ENCODE peak calls at places on chromosomes 2 and 18, in five cellular contexts. R is SJSA1; N is CD8-positive, alpha-beta T cell; B is neuronal stem cell; A is spleen. T is an unnamed sample. For H3K4me1, the result is how much of the 10 kb centered on the place peaks cover.

GRCh38 chr18:61876899-61877298 is 15.9 kb downstream of the RNF152 start:
- DNase-seq in B (no peak), N (no peak), R (no peak), A (no peak), T (no peak)

GRCh38 chr2:6977095-6977777 is 60.0 kb downstream of the RNF144A start:
- DNase-seq in N (no peak), R (no peak), A (no peak), B (no peak), T (peak)

GRCh38 chr2:238652053-238652770 is 195.7 kb upstream of the TWIST2 start:
- DNase-seq in A (no peak), R (no peak), B (no peak), N (no peak), T (no peak)

GRCh38 chr18:73879328-73879727 is 268.3 kb downstream of the FBXO15 start:
- DNase-seq in R (no peak), A (no peak), N (no peak), B (no peak), T (no peak)

GRCh38 chr2:235059161-235059560 is 107.3 kb downstream of the SH3BP4 start:
- DNase-seq in A (no peak), N (no peak), R (no peak), B (no peak), T (no peak)

GRCh38 chr2:222608081-222608480 is 47.8 kb downstream of the FARSB start:
- DNase-seq in A (no peak), R (no peak), N (no peak), B (no peak), T (no peak)

GRCh38 chr2:38797276-38797675 is 19.3 kb downstream of the GEMIN6 start:
- DNase-seq in N (no peak), R (no peak), B (no peak), A (no peak), T (no peak)

GRCh38 chr2:148817210-148817708 is 57.8 kb upstream of the KIF5C start:
- DNase-seq in B (no peak), N (no peak), R (no peak), A (no peak), T (peak)

GRCh38 chr2:96907405-96908041 is 37.6 kb upstream of the SEMA4C start:
- DNase-seq in R (no peak), B (peak), A (no peak), N (no peak), T (peak)

GRCh38 chr18:35695803-35696202 is 114.3 kb downstream of the GALNT1 start:
- DNase-seq in A (no peak), R (no peak), B (no peak), N (no peak), T (peak)

GRCh38 chr2:153222231-153223165 is 256.1 kb downstream of the RPRM start:
- DNase-seq in N (no peak), R (no peak), B (no peak), A (peak), T (no peak)

GRCh38 chr2:46299365-46300263 is 2.4 kb downstream of the EPAS1 start:
- DNase-seq in B (peak), N (no peak), R (no peak), A (peak), T (peak)

GRCh38 chr2:150789376-150789905 is 302.0 kb upstream of the RND3 start:
- DNase-seq in R (no peak), N (no peak), A (no peak), B (no peak), T (no peak)

GRCh38 chr2:235131334-235132305 is 179.8 kb downstream of the SH3BP4 start:
- DNase-seq in A (no peak), N (no peak), R (no peak), B (no peak), T (no peak)

GRCh38 chr2:127153691-127154158 is 46.8 kb upstream of the BIN1 start:
- DNase-seq in R (peak), N (no peak), A (no peak), B (no peak), T (no peak)

GRCh38 chr2:196046123-196046917 is 22.3 kb downstream of the DNAH7 start:
- DNase-seq in N (no peak), A (no peak), R (peak), B (no peak), T (no peak)

GRCh38 chr2:18432999-18433398 is 127.5 kb downstream of the RDH14 start:
- DNase-seq in A (no peak), N (no peak), R (no peak), B (peak), T (peak)

GRCh38 chr2:238389985-238390682 is 36.6 kb upstream of the ASB1 start:
- DNase-seq in R (no peak), A (no peak), B (no peak), N (no peak), T (no peak)

GRCh38 chr2:45131587-45131986 is 122.3 kb upstream of the SIX2 start:
- DNase-seq in A (no peak), B (no peak), N (no peak), R (peak), T (no peak)

GRCh38 chr2:44748-45341 is 1.5 kb downstream of the FAM110C start:
- DNase-seq in R (no peak), A (no peak), B (no peak), N (no peak), T (no peak)

GRCh38 chr2:26412091-26412673 is 10.5 kb downstream of the DRC1 start:
- DNase-seq in N (no peak), B (no peak), A (no peak), R (no peak), T (no peak)

GRCh38 chr2:77054938-77055337 is 467.2 kb downstream of the LRRTM4 start:
- DNase-seq in B (no peak), N (no peak), A (no peak), R (no peak), T (no peak)

GRCh38 chr2:108978709-108979111 is 10.3 kb downstream of the EDAR start:
- DNase-seq in N (no peak), R (peak), B (no peak), A (no peak), T (no peak)

GRCh38 chr2:190062053-190062452 is 476 bp downstream of the MSTN start:
- DNase-seq in N (no peak), R (no peak), A (no peak), B (no peak), T (no peak)

GRCh38 chr2:189466656-189467055 is 25.4 kb downstream of the WDR75 start:
- DNase-seq in R (no peak), B (no peak), A (no peak), N (no peak), T (no peak)

GRCh38 chr2:118774458-118775133 is 72.9 kb downstream of the EN1 start:
- DNase-seq in B (peak), N (no peak), A (peak), R (peak), T (peak)

GRCh38 chr2:47271054-47272000 is 116.2 kb upstream of the STPG4 start:
- DNase-seq in R (no peak), A (no peak), B (no peak), N (no peak), T (no peak)

GRCh38 chr2:23069935-23070334 is 315.0 kb upstream of the KLHL29 start:
- DNase-seq in R (no peak), A (no peak), B (no peak), N (no peak), T (no peak)

GRCh38 chr2:121722479-121722878 is 14.2 kb downstream of the NIFK start:
- DNase-seq in R (peak), N (no peak), A (no peak), B (no peak), T (no peak)

GRCh38 chr18:75694292-75694691 is 266.8 kb upstream of the SMIM21 start:
- DNase-seq in N (no peak), A (no peak), R (no peak), B (no peak), T (no peak)

GRCh38 chr2:174788291-174788929 is 24.1 kb upstream of the CHRNA1 start:
- DNase-seq in B (no peak), A (no peak), R (peak), N (no peak), T (no peak)

GRCh38 chr18:47772374-47773248 is 157.8 kb downstream of the SMAD2 start:
- DNase-seq in A (peak), N (peak), B (peak), R (peak), T (no peak)

GRCh38 chr2:181784556-181784955 is 104.2 kb upstream of the NEUROD1 start:
- DNase-seq in R (peak), B (no peak), N (no peak), A (no peak), T (no peak)

GRCh38 chr18:74529811-74530583 is 4.3 kb upstream of the CNDP1 start:
- DNase-seq in B (no peak), N (no peak), A (peak), R (no peak), T (no peak)

GRCh38 chr2:223078482-223078881 is 26.5 kb downstream of the KCNE4 start:
- DNase-seq in A (no peak), N (no peak), B (no peak), R (no peak), T (no peak)

GRCh38 chr18:13579874-13580273 is 146.5 kb downstream of the FAM210A start:
- DNase-seq in N (no peak), A (no peak), R (no peak), B (no peak), T (no peak)

GRCh38 chr18:13581496-13581895 is 144.9 kb downstream of the FAM210A start:
- DNase-seq in R (no peak), B (no peak), N (no peak), A (no peak), T (no peak)

GRCh38 chr18:13582283-13582682 is 144.1 kb downstream of the FAM210A start:
- DNase-seq in N (no peak), A (no peak), B (no peak), R (no peak), T (no peak)

GRCh38 chr18:13581055-13581454 is 145.3 kb downstream of the FAM210A start:
- DNase-seq in A (no peak), B (no peak), R (no peak), N (no peak), T (no peak)

GRCh38 chr18:13580351-13580750 is 146.0 kb downstream of the FAM210A start:
- DNase-seq in B (no peak), R (no peak), N (no peak), A (no peak), T (no peak)
- H3K4me1 ChIP-seq in B (under half), R (under half), N (under half), A (under half), T (under half)

DNA sequence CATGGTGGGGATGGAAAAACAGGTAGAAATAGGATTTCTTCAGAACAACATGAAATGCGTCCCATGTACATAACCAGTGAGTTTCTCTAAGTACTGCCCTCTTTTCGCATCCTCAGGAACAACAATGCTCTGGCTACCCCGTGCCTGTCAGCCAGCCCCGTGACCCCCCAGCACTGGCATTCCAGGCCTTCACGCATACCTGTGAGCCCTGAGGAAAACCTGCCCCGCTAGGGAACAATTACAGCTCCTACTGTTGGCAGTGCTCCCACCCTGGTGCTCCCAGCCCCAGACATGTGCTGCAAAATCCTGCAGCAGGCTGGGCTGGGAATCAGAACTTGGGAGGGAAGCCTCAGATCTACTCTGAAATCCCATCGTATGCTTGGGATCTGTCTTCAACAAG is 9.1 kb downstream of the SMAD7 start:
- DNase-seq in R (no peak), N (no peak), A (peak), B (no peak), T (peak)
- H3K4me3 ChIP-seq in R (no peak), N (peak), A (no peak), B (no peak), T (peak)

DNA sequence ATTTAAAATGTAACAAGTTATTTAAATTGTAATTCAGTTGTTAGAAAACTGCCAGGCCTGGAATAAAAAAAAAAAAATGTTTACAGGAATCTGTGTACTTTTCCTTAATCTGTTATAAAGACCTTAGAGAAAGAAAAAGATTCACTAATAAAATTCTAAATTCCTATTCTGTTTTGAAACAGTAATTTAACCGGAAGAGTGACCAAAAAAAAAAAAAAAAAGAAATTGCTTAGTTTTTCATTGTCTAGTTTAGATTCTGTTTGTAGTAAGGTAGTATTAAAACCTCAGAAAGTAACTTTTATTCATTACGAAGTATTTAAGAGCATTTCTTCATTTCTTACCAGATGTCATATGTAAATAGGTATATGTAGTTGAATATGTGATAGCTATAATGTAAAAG is 2.5 kb downstream of the REL start:
- DNase-seq in R (no peak), B (no peak), A (no peak), N (no peak), T (no peak)
- H3K4me1 ChIP-seq in R (under half), B (under half), A (under half), N (under half), T (under half)

DNA sequence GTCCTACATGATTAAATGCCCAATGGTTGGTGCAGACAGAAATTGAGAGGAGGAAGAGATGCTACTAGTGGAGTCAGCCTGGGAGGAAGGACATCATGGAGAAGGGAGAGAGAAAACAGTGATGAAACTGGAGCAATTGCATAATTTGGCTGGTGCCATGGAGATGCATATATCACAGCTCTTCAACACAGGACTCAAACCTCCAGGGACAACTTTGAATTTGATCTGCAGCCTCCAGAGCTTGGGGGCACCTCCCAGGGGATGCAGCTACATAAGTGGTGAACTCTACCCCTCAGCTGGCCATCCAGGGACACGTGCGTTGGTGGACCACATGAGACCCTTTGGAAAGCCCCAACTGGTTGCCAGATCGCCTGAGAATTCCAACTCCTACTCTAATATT is 80.4 kb downstream of the CTAGE1 start:
- DNase-seq in B (no peak), A (no peak), R (no peak), N (no peak), T (no peak)
- H3K4me3 ChIP-seq in B (no peak), A (no peak), R (no peak), N (no peak), T (no peak)